ENCODE peak calls at places on chromosomes 1 and 21, in seven cellular contexts. N, T, V, Q, R, P and A are unnamed samples.

GRCh38 chr21:22791376-22791775 is 1793.2 kb downstream of the NCAM2 start:
- DNase-seq in N (no peak), T (no peak), V (no peak), Q (no peak), R (no peak), P (no peak), A (no peak)

GRCh38 chr1:36160949-36161485 is 5.1 kb downstream of the MAP7D1 start:
- DNase-seq in N (peak; percentile 68), T (no peak), V (peak; percentile 38), Q (peak; percentile 65), R (peak; percentile 36), P (peak; percentile 76), A (peak; percentile 84)

GRCh38 chr1:154490327-154490726 is 11.7 kb upstream of the TDRD10 start:
- DNase-seq in N (no peak), T (no peak), V (no peak), Q (no peak), R (no peak), P (no peak), A (no peak)

GRCh38 chr1:37096523-37096922 is 62.2 kb upstream of the GRIK3 start:
- DNase-seq in N (no peak), T (no peak), V (no peak), Q (no peak), R (peak; percentile 7), P (peak; percentile 1), A (no peak)

GRCh38 chr21:42414928-42415769 is 11.4 kb downstream of the UBASH3A start:
- DNase-seq in N (peak; percentile 82), T (peak; percentile 72), V (peak; percentile 97), Q (peak; percentile 46), R (no peak), P (peak; percentile 85), A (no peak)

GRCh38 chr1:1665815-1666251 is 7.0 kb upstream of the CDK11B start:
- DNase-seq in N (no peak), T (no peak), V (no peak), Q (no peak), R (peak; percentile 55), P (no peak), A (no peak)

GRCh38 chr1:3261969-3262579 is 192.4 kb upstream of the ARHGEF16 start:
- DNase-seq in N (no peak), T (no peak), V (no peak), Q (no peak), R (no peak), P (peak; percentile 5), A (no peak)

GRCh38 chr21:42466700-42467612 is 29.1 kb downstream of the RSPH1 start:
- DNase-seq in N (no peak), T (no peak), V (no peak), Q (peak; percentile 30), R (no peak), P (peak; percentile 61), A (no peak)

GRCh38 chr1:248618878-248619277 is 16.0 kb downstream of the OR2T11 start:
- DNase-seq in N (no peak), T (no peak), V (peak; percentile 46), Q (no peak), R (no peak), P (peak; percentile 56), A (no peak)